ENCODE peak calls at places on chromosome 1, in six cellular contexts. B is T follicular helper cell; S is frontal cortex; W is stimulated activated CD4-positive, alpha-beta T cell treated with anti-CD3 and anti-CD28 coated beads, Interleukin-1b, Interleukin-23, amount 100 ng/mL, for 1 hour; P is occipital lobe; K is activated CD8-positive, alpha-beta memory T cell treated with anti-CD3 and anti-CD28 coated beads, Interleukin-2, amount 50 U/mL, for 48 hours. V is an unnamed sample.

GRCh38 chr1:229952670-229953520 is 114.1 kb upstream of the GALNT2 start:
- DNase-seq in K (no peak), S (no peak), B (no peak), W (no peak), P (no peak), V (no peak)

GRCh38 chr1:29875557-29876028 is 639.3 kb downstream of the PTPRU start:
- DNase-seq in P (no peak), K (no peak), B (no peak), S (no peak), W (no peak), V (no peak)

GRCh38 chr1:72109916-72110315 is 172.4 kb downstream of the NEGR1 start:
- DNase-seq in W (no peak), B (no peak), K (no peak), S (no peak), P (no peak), V (no peak)

GRCh38 chr1:162003061-162003824 is 20.4 kb downstream of the OLFML2B start:
- DNase-seq in W (no peak), K (no peak), S (no peak), B (no peak), P (no peak), V (peak)

GRCh38 chr1:172203135-172203823 is 217.2 kb upstream of the C1orf105 start:
- DNase-seq in K (no peak), P (no peak), S (no peak), W (no peak), B (no peak), V (peak)

GRCh38 chr1:39907532-39908453 is 6.1 kb upstream of the MYCL start:
- DNase-seq in W (no peak), K (no peak), P (no peak), B (no peak), S (no peak), V (no peak)

GRCh38 chr1:215279682-215280081 is 197.1 kb downstream of the KCNK2 start:
- DNase-seq in K (no peak), P (no peak), W (no peak), S (no peak), B (no peak), V (no peak)

GRCh38 chr1:213852107-213852506 is 135.7 kb upstream of the PROX1 start:
- DNase-seq in S (no peak), W (no peak), B (no peak), P (no peak), K (no peak), V (no peak)

V was measured in choroid plexus epithelial cell.